ENCODE peak calls at places on chromosomes 5 and 9, in nine cellular contexts. One of them, this sample, is unnamed.

GRCh38 chr9:135488527-135488926 is 8.9 kb downstream of the PPP1R26 start:
- DNase-seq in upper lobe of right lung: no peak
- DNase-seq in body of pancreas: no peak
- DNase-seq in NCI-H774: no peak
- DNase-seq in uterus: no peak
- DNase-seq in natural killer cell: no peak
- DNase-seq in psoas muscle: no peak
- DNase-seq in sigmoid colon: peak
- DNase-seq in CD8-positive, alpha-beta memory T cell: no peak
- DNase-seq in this sample: no peak

GRCh38 chr9:13860019-13860418 is 453.9 kb downstream of the NFIB start:
- DNase-seq in body of pancreas: no peak
- DNase-seq in upper lobe of right lung: no peak
- DNase-seq in natural killer cell: no peak
- DNase-seq in sigmoid colon: no peak
- DNase-seq in CD8-positive, alpha-beta memory T cell: no peak
- DNase-seq in uterus: no peak
- DNase-seq in NCI-H774: no peak
- DNase-seq in psoas muscle: no peak
- DNase-seq in this sample: no peak

GRCh38 chr5:77758141-77758938 is 17.8 kb downstream of the TBCA start:
- DNase-seq in upper lobe of right lung: no peak
- DNase-seq in NCI-H774: no peak
- DNase-seq in CD8-positive, alpha-beta memory T cell: no peak
- DNase-seq in body of pancreas: no peak
- DNase-seq in sigmoid colon: no peak
- DNase-seq in natural killer cell: no peak
- DNase-seq in uterus: no peak
- DNase-seq in psoas muscle: no peak
- DNase-seq in this sample: no peak

GRCh38 chr5:113652161-113652560 is 138.7 kb downstream of the YTHDC2 start:
- DNase-seq in sigmoid colon: no peak
- DNase-seq in natural killer cell: no peak
- DNase-seq in body of pancreas: no peak
- DNase-seq in upper lobe of right lung: no peak
- DNase-seq in uterus: no peak
- DNase-seq in NCI-H774: no peak
- DNase-seq in CD8-positive, alpha-beta memory T cell: no peak
- DNase-seq in psoas muscle: no peak
- DNase-seq in this sample: peak

GRCh38 chr9:34457266-34458012 is 931 bp downstream of the FAM219A start:
- DNase-seq in NCI-H774: peak
- DNase-seq in sigmoid colon: peak
- DNase-seq in upper lobe of right lung: peak
- DNase-seq in CD8-positive, alpha-beta memory T cell: peak
- DNase-seq in body of pancreas: peak
- DNase-seq in psoas muscle: peak
- DNase-seq in uterus: peak
- DNase-seq in natural killer cell: peak
- DNase-seq in this sample: peak

GRCh38 chr5:37005946-37006540 is 129.5 kb downstream of the NIPBL start:
- DNase-seq in sigmoid colon: no peak
- DNase-seq in CD8-positive, alpha-beta memory T cell: no peak
- DNase-seq in uterus: no peak
- DNase-seq in upper lobe of right lung: no peak
- DNase-seq in psoas muscle: no peak
- DNase-seq in natural killer cell: no peak
- DNase-seq in NCI-H774: peak
- DNase-seq in body of pancreas: no peak
- DNase-seq in this sample: no peak

GRCh38 chr5:30620481-30621085 is 572.9 kb upstream of the CDH6 start:
- DNase-seq in natural killer cell: no peak
- DNase-seq in CD8-positive, alpha-beta memory T cell: no peak
- DNase-seq in uterus: no peak
- DNase-seq in sigmoid colon: no peak
- DNase-seq in NCI-H774: no peak
- DNase-seq in psoas muscle: no peak
- DNase-seq in upper lobe of right lung: no peak
- DNase-seq in body of pancreas: no peak
- DNase-seq in this sample: no peak

GRCh38 chr9:132451276-132451675 is 41.3 kb downstream of the CFAP77 start:
- DNase-seq in CD8-positive, alpha-beta memory T cell: peak
- DNase-seq in body of pancreas: no peak
- DNase-seq in psoas muscle: no peak
- DNase-seq in sigmoid colon: no peak
- DNase-seq in natural killer cell: peak
- DNase-seq in NCI-H774: no peak
- DNase-seq in uterus: no peak
- DNase-seq in upper lobe of right lung: no peak
- DNase-seq in this sample: no peak

GRCh38 chr5:74543162-74543995 is 97.1 kb downstream of the ENC1 start:
- DNase-seq in NCI-H774: peak
- DNase-seq in psoas muscle: peak
- DNase-seq in uterus: peak
- DNase-seq in sigmoid colon: no peak
- DNase-seq in CD8-positive, alpha-beta memory T cell: no peak
- DNase-seq in body of pancreas: peak
- DNase-seq in upper lobe of right lung: no peak
- DNase-seq in natural killer cell: no peak
- DNase-seq in this sample: no peak

GRCh38 chr5:151295801-151296477 is 7.6 kb downstream of the SLC36A3 start:
- DNase-seq in psoas muscle: no peak
- DNase-seq in body of pancreas: no peak
- DNase-seq in NCI-H774: no peak
- DNase-seq in upper lobe of right lung: no peak
- DNase-seq in uterus: no peak
- DNase-seq in sigmoid colon: no peak
- DNase-seq in natural killer cell: no peak
- DNase-seq in CD8-positive, alpha-beta memory T cell: no peak
- DNase-seq in this sample: no peak

GRCh38 chr5:56415356-56415765 is 182.2 kb upstream of the ANKRD55 start:
- DNase-seq in body of pancreas: peak
- DNase-seq in natural killer cell: no peak
- DNase-seq in sigmoid colon: peak
- DNase-seq in CD8-positive, alpha-beta memory T cell: no peak
- DNase-seq in NCI-H774: no peak
- DNase-seq in upper lobe of right lung: no peak
- DNase-seq in psoas muscle: peak
- DNase-seq in uterus: no peak
- DNase-seq in this sample: no peak

GRCh38 chr5:173707392-173707791 is 90.9 kb upstream of the BOD1 start:
- DNase-seq in psoas muscle: peak
- DNase-seq in natural killer cell: no peak
- DNase-seq in NCI-H774: no peak
- DNase-seq in upper lobe of right lung: peak
- DNase-seq in uterus: no peak
- DNase-seq in sigmoid colon: no peak
- DNase-seq in body of pancreas: peak
- DNase-seq in CD8-positive, alpha-beta memory T cell: no peak
- DNase-seq in this sample: peak

GRCh38 chr5:95823241-95823737 is 763 bp upstream of the GLRX start:
- DNase-seq in upper lobe of right lung: no peak
- DNase-seq in psoas muscle: no peak
- DNase-seq in sigmoid colon: no peak
- DNase-seq in NCI-H774: no peak
- DNase-seq in body of pancreas: no peak
- DNase-seq in natural killer cell: no peak
- DNase-seq in CD8-positive, alpha-beta memory T cell: no peak
- DNase-seq in uterus: no peak
- DNase-seq in this sample: no peak

GRCh38 chr5:60652206-60652605 is 47.8 kb downstream of the DEPDC1B start:
- DNase-seq in psoas muscle: no peak
- DNase-seq in uterus: no peak
- DNase-seq in body of pancreas: no peak
- DNase-seq in natural killer cell: no peak
- DNase-seq in CD8-positive, alpha-beta memory T cell: no peak
- DNase-seq in sigmoid colon: no peak
- DNase-seq in NCI-H774: no peak
- DNase-seq in upper lobe of right lung: no peak
- DNase-seq in this sample: no peak

GRCh38 chr5:32471784-32472183 is 27.2 kb upstream of the ZFR start:
- DNase-seq in psoas muscle: no peak
- DNase-seq in uterus: no peak
- DNase-seq in NCI-H774: no peak
- DNase-seq in sigmoid colon: no peak
- DNase-seq in body of pancreas: peak
- DNase-seq in upper lobe of right lung: no peak
- DNase-seq in CD8-positive, alpha-beta memory T cell: no peak
- DNase-seq in natural killer cell: no peak
- DNase-seq in this sample: no peak

GRCh38 chr5:126610616-126611015 is 9.9 kb downstream of the PHAX start:
- DNase-seq in CD8-positive, alpha-beta memory T cell: no peak
- DNase-seq in upper lobe of right lung: no peak
- DNase-seq in body of pancreas: no peak
- DNase-seq in NCI-H774: no peak
- DNase-seq in sigmoid colon: no peak
- DNase-seq in psoas muscle: no peak
- DNase-seq in uterus: no peak
- DNase-seq in natural killer cell: no peak
- DNase-seq in this sample: no peak

This sample was measured in BE2C.